ENCODE peak calls at places on chromosomes 11 and 22, in five cellular contexts. X, G, Y, W and I are unnamed samples.
A peak's percentile ranks its signal among the peaks of the same experiment; 100 is the strongest.

GRCh38 chr11:8809605-8810272 is 101.2 kb upstream of the AKIP1 start:
- DNase-seq in X (no peak), G (no peak), Y (no peak), W (no peak), I (no peak)

GRCh38 chr22:49903322-49904039 is 14.8 kb downstream of the ALG12 start:
- DNase-seq in X (no peak), G (no peak), Y (peak; percentile 46), W (no peak), I (no peak)

GRCh38 chr11:128607819-128608218 is 20.5 kb upstream of the ETS1 start:
- DNase-seq in X (no peak), G (no peak), Y (no peak), W (no peak), I (no peak)

GRCh38 chr22:25362215-25362882 is 142.9 kb downstream of the CRYBB2 start:
- DNase-seq in X (peak; percentile 75), G (peak; percentile 52), Y (peak; percentile 67), W (peak; percentile 88), I (peak; percentile 87)

GRCh38 chr22:37340331-37341262 is 58.3 kb downstream of the CYTH4 start:
- DNase-seq in X (no peak), G (no peak), Y (no peak), W (no peak), I (no peak)

GRCh38 chr22:40401532-40401931 is 31.1 kb downstream of the SGSM3 start:
- DNase-seq in X (no peak), G (no peak), Y (no peak), W (no peak), I (no peak)

GRCh38 chr11:100562102-100562501 is 125.0 kb upstream of the ARHGAP42 start:
- DNase-seq in X (no peak), G (peak; percentile 29), Y (peak; percentile 26), W (no peak), I (no peak)

GRCh38 chr11:85423331-85423730 is 203.8 kb downstream of the DLG2 start:
- DNase-seq in X (no peak), G (no peak), Y (no peak), W (no peak), I (no peak)

GRCh38 chr11:2072551-2073261 is 66.5 kb downstream of the IGF2 start:
- DNase-seq in X (peak; percentile 15), G (no peak), Y (no peak), W (no peak), I (no peak)

GRCh38 chr11:85826096-85826855 is 15.3 kb upstream of the SYTL2 start:
- DNase-seq in X (peak; percentile 38), G (peak; percentile 53), Y (peak; percentile 37), W (no peak), I (peak; percentile 31)

DNA sequence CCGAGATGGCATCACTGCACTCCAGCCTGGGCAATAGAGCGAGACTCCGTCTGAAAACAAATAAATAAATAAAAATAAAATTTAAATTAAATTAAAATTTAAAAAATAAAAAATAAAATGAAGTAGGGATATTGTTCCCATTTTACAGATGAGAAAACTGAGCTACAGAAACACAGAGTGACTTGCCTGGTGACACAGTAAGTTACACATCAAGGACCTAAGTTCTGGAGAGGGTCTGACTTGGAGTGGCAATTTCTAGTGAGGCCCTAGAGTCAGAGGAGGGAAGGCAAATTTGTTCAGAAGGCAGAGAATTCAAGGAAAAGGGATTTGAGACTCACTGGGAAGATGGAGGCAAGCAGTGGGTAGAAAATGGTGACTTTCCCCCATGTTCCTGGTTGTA is 2.0 kb downstream of the SCGB1A1 start:
- DNase-seq in X (no peak), G (no peak), Y (no peak), W (no peak), I (no peak)
- TF ChIP-seq CTCF in X (no peak), G (no peak), Y (no peak), W (no peak), I (no peak)

DNA sequence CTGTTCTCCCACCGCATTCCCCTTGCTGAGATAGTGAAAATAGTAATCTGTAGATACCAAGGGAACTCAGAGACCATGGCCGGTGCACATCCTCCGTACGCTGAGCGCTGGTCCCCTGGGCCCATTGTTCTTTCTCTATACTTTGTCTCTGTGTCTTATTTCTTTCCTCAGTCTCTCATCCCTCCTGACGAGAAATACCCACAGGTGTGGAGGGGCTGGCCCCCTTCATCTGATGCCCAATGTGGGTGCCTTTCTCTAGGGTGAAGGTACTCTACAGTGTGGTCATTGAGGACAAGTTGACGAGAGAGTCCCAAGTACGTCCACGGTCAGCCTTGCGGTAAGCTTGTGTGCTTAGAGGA is 41.6 kb downstream of the IGLL1 start:
- DNase-seq in X (no peak), G (no peak), Y (no peak), W (no peak), I (no peak)
- TF ChIP-seq CTCF in X (no peak), G (no peak), Y (no peak), W (no peak), I (no peak)

GRCh38 chr11:34052036-34052607 is 591 bp downstream of the CAPRIN1 start:
- DNase-seq in X (peak; percentile 96), G (peak; percentile 91), Y (peak; percentile 93), W (peak; percentile 96), I (peak; percentile 98)

GRCh38 chr11:34052608-34053160 is 1.2 kb downstream of the CAPRIN1 start:
- DNase-seq in X (peak; percentile 36), G (peak; percentile 31), Y (no peak), W (no peak), I (no peak)

GRCh38 chr11:34051349-34052035 is at the start of gene CAPRIN1:
- DNase-seq in X (peak; percentile 93), G (peak; percentile 85), Y (peak; percentile 88), W (peak; percentile 96), I (peak; percentile 96)

GRCh38 chr11:34055218-34056000 is 3.9 kb downstream of the CAPRIN1 start:
- DNase-seq in X (no peak), G (no peak), Y (no peak), W (no peak), I (no peak)

GRCh38 chr11:34053161-34053686 is 1.7 kb downstream of the CAPRIN1 start:
- DNase-seq in X (peak; percentile 75), G (peak; percentile 46), Y (peak; percentile 74), W (peak; percentile 76), I (peak; percentile 79)
- TF ChIP-seq CTCF in X (no peak), G (no peak), Y (no peak), W (no peak), I (no peak)

GRCh38 chr22:18077639-18078328 is at the start of gene PEX26:
- DNase-seq in X (peak; percentile 97), G (peak; percentile 92), Y (peak; percentile 95), W (peak; percentile 96), I (peak; percentile 97)

GRCh38 chr22:18077087-18077638 is 627 bp upstream of the PEX26 start:
- DNase-seq in X (no peak), G (no peak), Y (no peak), W (no peak), I (no peak)

GRCh38 chr22:18079706-18080230 is 2.0 kb downstream of the PEX26 start:
- DNase-seq in X (no peak), G (no peak), Y (no peak), W (no peak), I (no peak)

GRCh38 chr22:18076060-18076497 is 1.7 kb upstream of the PEX26 start:
- DNase-seq in X (peak; percentile 69), G (peak; percentile 74), Y (peak; percentile 77), W (peak; percentile 66), I (peak; percentile 66)

DNA sequence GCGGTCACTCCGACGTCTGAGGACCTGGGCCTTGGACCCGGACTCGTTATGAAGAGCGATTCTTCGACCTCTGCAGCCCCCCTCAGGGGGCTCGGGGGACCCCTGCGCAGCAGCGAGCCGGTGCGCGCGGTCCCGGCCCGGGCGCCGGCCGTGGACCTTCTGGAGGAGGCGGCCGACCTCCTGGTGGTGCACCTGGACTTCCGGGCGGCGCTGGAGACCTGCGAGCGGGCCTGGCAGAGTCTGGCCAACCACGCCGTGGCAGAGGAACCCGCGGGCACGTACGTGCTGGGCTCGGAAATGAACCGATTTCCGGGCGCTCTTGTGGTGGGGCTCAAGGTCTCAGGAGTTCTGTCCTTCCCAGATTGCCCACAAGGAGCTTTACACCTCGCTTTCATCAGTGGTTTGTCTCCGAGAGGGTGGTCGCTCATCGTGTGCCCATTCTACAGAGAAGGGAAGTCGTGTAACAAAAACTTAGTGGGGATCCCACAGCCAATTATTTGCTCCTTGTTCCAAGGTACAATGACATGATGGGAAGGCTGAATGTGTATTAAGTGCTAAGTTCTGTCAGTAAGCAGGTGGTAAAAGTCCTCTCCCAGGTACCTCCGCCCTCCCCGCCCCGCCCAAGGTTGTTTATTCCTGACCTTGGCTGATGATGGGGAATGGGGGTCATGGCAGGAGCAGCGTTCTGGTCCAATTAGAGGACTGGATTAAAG is 695 bp downstream of the PEX26 start:
- DNase-seq in X (peak; percentile 58), G (no peak), Y (no peak), W (peak; percentile 52), I (no peak)
- TF ChIP-seq CTCF in X (no peak), G (no peak), Y (no peak), W (peak; percentile 22), I (no peak)

GRCh38 chr11:132032555-132032954 is 662.1 kb downstream of the NTM start:
- DNase-seq in X (no peak), G (no peak), Y (no peak), W (no peak), I (no peak)

GRCh38 chr11:132024587-132025295 is 654.3 kb downstream of the NTM start:
- DNase-seq in X (no peak), G (no peak), Y (no peak), W (no peak), I (peak; percentile 13)

GRCh38 chr11:132030896-132031295 is 660.5 kb downstream of the NTM start:
- DNase-seq in X (no peak), G (no peak), Y (no peak), W (no peak), I (no peak)

GRCh38 chr11:132026746-132027145 is 656.3 kb downstream of the NTM start:
- DNase-seq in X (no peak), G (no peak), Y (no peak), W (no peak), I (no peak)

GRCh38 chr11:132028380-132029240 is 658.2 kb downstream of the NTM start:
- DNase-seq in X (peak; percentile 56), G (peak; percentile 23), Y (peak; percentile 11), W (peak; percentile 25), I (no peak)
- TF ChIP-seq CTCF in X (no peak), G (no peak), Y (peak; percentile 28), W (peak; percentile 60), I (no peak)